ENCODE peak calls at places on chromosome X, in five cellular contexts. E, R, I, M and J are unnamed samples.

GRCh38 chrX:47361538-47362511 is 8.6 kb upstream of the ZNF157 start:
- DNase-seq in E (peak), R (peak), I (peak), M (peak), J (peak)

GRCh38 chrX:130726661-130727060 is 176.3 kb downstream of the ENOX2 start:
- DNase-seq in E (peak), R (no peak), I (no peak), M (no peak), J (no peak)

GRCh38 chrX:45803383-45803921 is 602.8 kb upstream of the DIPK2B start:
- DNase-seq in E (peak), R (no peak), I (no peak), M (no peak), J (no peak)

GRCh38 chrX:71489540-71489939 is 43.4 kb upstream of the OGT start:
- DNase-seq in E (no peak), R (no peak), I (no peak), M (no peak), J (no peak)

GRCh38 chrX:110215411-110215810 is 102.5 kb downstream of the AMMECR1 start:
- DNase-seq in E (no peak), R (no peak), I (no peak), M (no peak), J (no peak)

GRCh38 chrX:109890910-109891502 is 111.9 kb upstream of the TMEM164 start:
- DNase-seq in E (peak), R (peak), I (no peak), M (peak), J (peak)

GRCh38 chrX:13697440-13697839 is 8.5 kb downstream of the RAB9A start:
- DNase-seq in E (no peak), R (no peak), I (no peak), M (no peak), J (no peak)

GRCh38 chrX:40933132-40934078 is 151.8 kb upstream of the USP9X start:
- DNase-seq in E (no peak), R (no peak), I (no peak), M (no peak), J (no peak)

GRCh38 chrX:11750694-11751093 is 7.3 kb upstream of the MSL3 start:
- DNase-seq in E (no peak), R (no peak), I (no peak), M (no peak), J (no peak)

GRCh38 chrX:23616361-23616760 is 50.9 kb upstream of the PRDX4 start:
- DNase-seq in E (peak), R (no peak), I (no peak), M (peak), J (no peak)

GRCh38 chrX:38313190-38313589 is 14.1 kb downstream of the RPGR start:
- DNase-seq in E (no peak), R (no peak), I (no peak), M (no peak), J (no peak)

GRCh38 chrX:38379088-38379487 is 26.7 kb downstream of the OTC start:
- DNase-seq in E (no peak), R (no peak), I (no peak), M (no peak), J (no peak)

GRCh38 chrX:85379174-85379907 is at the start of gene POF1B:
- DNase-seq in E (peak), R (no peak), I (no peak), M (peak), J (no peak)

GRCh38 chrX:28189011-28189410 is 207.8 kb upstream of the DCAF8L1 start:
- DNase-seq in E (peak), R (no peak), I (no peak), M (no peak), J (no peak)

GRCh38 chrX:17494231-17494630 is 119.2 kb downstream of the NHS start:
- DNase-seq in E (no peak), R (no peak), I (no peak), M (no peak), J (no peak)

GRCh38 chrX:153845195-153845594 is 14.9 kb upstream of the PDZD4 start:
- DNase-seq in E (no peak), R (no peak), I (no peak), M (no peak), J (no peak)

GRCh38 chrX:72122621-72123275 is 9.0 kb downstream of the RTL5 start:
- DNase-seq in E (no peak), R (no peak), I (no peak), M (no peak), J (no peak)